ENCODE peak calls at places on chromosomes 5 and 9, in six cellular contexts. V is A549, T is cardiac muscle cell, K is tibial artery, C is heart right ventricle, R is IMR-90. W is an unnamed sample.

GRCh38 chr9:121372563-121373400 is 2.7 kb upstream of the STOM start:
- DNase-seq in C (no peak), V (no peak), R (peak; percentile 86), T (no peak), K (peak; percentile 30), W (no peak)

GRCh38 chr9:13589044-13589737 is 309.7 kb upstream of the MPDZ start:
- DNase-seq in T (no peak), K (no peak), C (no peak), R (no peak), V (no peak), W (no peak)

GRCh38 chr9:98503867-98504800 is 204.6 kb downstream of the GABBR2 start:
- DNase-seq in C (no peak), K (no peak), V (no peak), R (no peak), T (no peak), W (no peak)

GRCh38 chr5:179377421-179378115 is 32.3 kb upstream of the ADAMTS2 start:
- DNase-seq in V (no peak), R (peak; percentile 18), C (no peak), T (no peak), K (no peak), W (no peak)

GRCh38 chr5:170254056-170254455 is 21.3 kb downstream of the C5orf58 start:
- DNase-seq in C (no peak), V (no peak), T (no peak), K (no peak), R (no peak), W (no peak)

GRCh38 chr5:149448831-149449714 is 70.0 kb upstream of the IL17B start:
- DNase-seq in T (peak; percentile 60), V (no peak), C (no peak), R (no peak), K (no peak), W (no peak)

GRCh38 chr9:137671721-137672120 is 52.9 kb downstream of the EHMT1 start:
- DNase-seq in V (no peak), T (no peak), K (no peak), R (no peak), C (no peak), W (peak; percentile 53)

GRCh38 chr9:136532799-136533774 is 12.8 kb downstream of the NOTCH1 start:
- DNase-seq in R (no peak), T (no peak), K (no peak), V (no peak), C (no peak), W (no peak)

GRCh38 chr9:134895849-134896833 is 15.5 kb downstream of the FCN2 start:
- DNase-seq in K (peak; percentile 51), R (peak; percentile 75), T (peak; percentile 39), V (peak; percentile 72), C (peak; percentile 52), W (no peak)

GRCh38 chr5:17203329-17204132 is 13.9 kb upstream of the BASP1 start:
- DNase-seq in T (peak; percentile 73), C (no peak), K (peak; percentile 25), V (peak; percentile 72), R (peak; percentile 86), W (no peak)

GRCh38 chr5:89080467-89081116 is 197.6 kb upstream of the MEF2C start:
- DNase-seq in V (no peak), R (no peak), T (no peak), C (no peak), K (no peak), W (no peak)

GRCh38 chr5:156913719-156914370 is 49.2 kb downstream of the TIMD4 start:
- DNase-seq in C (no peak), K (no peak), T (no peak), R (no peak), V (no peak), W (no peak)

GRCh38 chr9:137492464-137493162 is 33.5 kb upstream of the NSMF start:
- DNase-seq in V (peak; percentile 50), T (no peak), R (no peak), C (no peak), K (no peak), W (no peak)

GRCh38 chr5:36241636-36242533 is at the start of gene NADK2:
- DNase-seq in V (peak; percentile 87), C (peak; percentile 95), R (peak; percentile 92), K (peak; percentile 95), T (peak; percentile 97), W (peak; percentile 90)

GRCh38 chr5:36238896-36239295 is 2.8 kb downstream of the NADK2 start:
- DNase-seq in C (no peak), T (no peak), R (no peak), V (no peak), K (no peak), W (no peak)

GRCh38 chr5:36239370-36240293 is 2.1 kb downstream of the NADK2 start:
- DNase-seq in R (no peak), K (no peak), T (no peak), V (no peak), C (no peak), W (no peak)

GRCh38 chr5:36242534-36243144 is 914 bp upstream of the NADK2 start:
- DNase-seq in V (no peak), T (no peak), R (no peak), K (no peak), C (no peak), W (peak; percentile 63)

DNA sequence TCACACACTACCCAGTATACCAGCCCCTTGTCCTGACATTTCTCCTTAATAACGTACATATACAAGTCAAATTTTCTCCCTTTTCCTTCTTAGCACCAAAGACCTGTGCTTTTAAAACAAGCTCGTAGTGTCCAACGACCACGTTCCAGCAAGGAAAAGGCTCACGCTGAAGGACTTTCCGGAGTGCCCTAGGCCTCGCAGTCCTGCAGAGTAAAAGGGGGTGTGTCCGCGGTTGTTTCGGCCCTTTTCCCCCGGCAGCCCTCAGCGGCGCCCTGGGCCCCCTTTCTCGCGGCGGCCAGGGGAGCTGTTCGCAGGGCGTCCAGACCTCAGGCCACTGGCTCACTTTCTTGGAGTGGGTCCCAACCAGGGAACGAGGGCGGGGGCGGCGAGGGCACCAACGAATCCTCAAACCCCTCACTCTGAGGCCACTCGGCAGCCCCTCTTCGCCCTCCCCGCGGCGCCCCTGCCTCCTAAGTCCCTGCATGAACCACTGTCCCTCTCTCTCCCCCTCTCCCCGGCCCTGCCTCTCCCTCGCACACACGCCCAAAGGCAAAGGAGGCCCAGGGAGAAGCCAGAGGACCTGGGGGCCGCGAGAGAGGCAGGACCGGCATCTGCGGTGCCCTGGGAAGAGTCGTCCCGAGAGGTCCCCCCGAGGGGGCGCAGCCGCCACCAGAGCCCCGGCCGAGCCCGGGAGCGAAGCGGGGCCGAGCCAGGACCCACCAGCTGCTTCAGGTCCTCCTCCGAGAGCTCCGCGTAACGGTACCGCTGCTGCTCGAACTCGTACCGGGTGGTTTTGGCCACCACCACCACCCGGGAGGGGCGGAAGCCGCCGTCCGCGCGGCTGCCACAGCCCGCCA is 718 bp downstream of the NADK2 start:
- DNase-seq in T (peak; percentile 86), C (peak; percentile 58), R (peak; percentile 59), V (peak; percentile 41), K (peak; percentile 61), W (no peak)
- TF ChIP-seq CTCF in T (peak; percentile 2), C (no peak), R (no peak), V (no peak), K (no peak), W (no peak)

GRCh38 chr9:126981218-126981617 is 66.6 kb downstream of the RALGPS1 start:
- DNase-seq in K (no peak), C (no peak), V (no peak), R (no peak), T (no peak), W (no peak)

GRCh38 chr9:126984969-126985368 is 70.4 kb downstream of the RALGPS1 start:
- DNase-seq in K (no peak), C (no peak), R (no peak), T (no peak), V (no peak), W (no peak)

GRCh38 chr9:126985870-126986498 is 71.4 kb downstream of the RALGPS1 start:
- DNase-seq in V (peak; percentile 24), T (no peak), R (peak; percentile 17), K (peak; percentile 57), C (peak; percentile 64), W (peak; percentile 77)

GRCh38 chr9:126982215-126983002 is 67.8 kb downstream of the RALGPS1 start:
- DNase-seq in R (no peak), V (no peak), C (no peak), K (no peak), T (no peak), W (no peak)

GRCh38 chr9:126983767-126984166 is 69.2 kb downstream of the RALGPS1 start:
- DNase-seq in K (no peak), R (no peak), V (no peak), C (no peak), T (no peak), W (no peak)
- H3K4me1 ChIP-seq in K (peaks cover 5% of the 10 kb centered on the region), R (peaks cover 2% of the 10 kb centered on the region), V (peaks cover 31% of the 10 kb centered on the region), C (peaks cover 40% of the 10 kb centered on the region), T (no peaks in the 10 kb centered on the region), W (peaks cover 2% of the 10 kb centered on the region)

DNA sequence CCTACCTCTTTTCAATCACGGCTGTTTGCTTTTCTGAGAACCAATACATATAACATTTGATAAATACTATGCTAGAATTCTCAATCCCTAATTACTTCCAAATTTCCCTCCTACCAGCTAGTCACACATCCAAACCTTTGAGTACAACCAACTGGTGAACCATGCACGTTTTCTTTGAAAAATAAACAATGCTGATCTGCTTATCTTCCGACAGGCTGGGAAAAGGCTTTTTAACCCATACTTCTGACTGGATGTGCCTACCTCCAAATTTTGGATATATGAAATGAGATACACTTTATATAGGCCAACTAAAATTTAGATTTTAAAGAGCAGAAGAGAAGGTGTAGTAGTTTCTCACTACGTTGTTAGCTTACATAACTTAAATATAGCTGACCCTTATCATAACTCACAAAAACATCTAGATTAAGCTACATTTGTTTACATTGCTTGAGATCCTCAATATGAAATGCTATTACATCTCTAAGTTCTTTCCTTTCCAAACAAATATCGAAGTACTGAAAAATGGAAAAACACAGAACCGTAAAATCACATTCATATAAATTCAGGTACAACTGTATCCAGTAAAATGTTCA is 2.1 kb downstream of the NR3C1 start:
- DNase-seq in T (no peak), K (no peak), R (peak; percentile 52), C (no peak), V (no peak), W (no peak)
- H3K27ac ChIP-seq in T (no peak overlapping the region), K (peak overlapping the region; percentile 98), R (peak overlapping the region; percentile 100), C (peak overlapping the region; percentile 29), V (peak overlapping the region; percentile 96), W (no peak overlapping the region)

GRCh38 chr9:68933434-68934318 is 80.2 kb downstream of the PRKACG start:
- DNase-seq in T (no peak), C (no peak), V (no peak), K (no peak), R (no peak), W (no peak)

GRCh38 chr9:68931821-68932220 is 82.1 kb downstream of the PRKACG start:
- DNase-seq in T (no peak), R (no peak), C (no peak), K (no peak), V (no peak), W (no peak)

GRCh38 chr9:68934319-68934644 is 79.6 kb downstream of the PRKACG start:
- DNase-seq in T (no peak), K (no peak), V (no peak), R (no peak), C (no peak), W (no peak)

GRCh38 chr9:68927165-68927564 is 86.7 kb downstream of the PRKACG start:
- DNase-seq in K (no peak), C (no peak), T (no peak), R (no peak), V (no peak), W (no peak)

DNA sequence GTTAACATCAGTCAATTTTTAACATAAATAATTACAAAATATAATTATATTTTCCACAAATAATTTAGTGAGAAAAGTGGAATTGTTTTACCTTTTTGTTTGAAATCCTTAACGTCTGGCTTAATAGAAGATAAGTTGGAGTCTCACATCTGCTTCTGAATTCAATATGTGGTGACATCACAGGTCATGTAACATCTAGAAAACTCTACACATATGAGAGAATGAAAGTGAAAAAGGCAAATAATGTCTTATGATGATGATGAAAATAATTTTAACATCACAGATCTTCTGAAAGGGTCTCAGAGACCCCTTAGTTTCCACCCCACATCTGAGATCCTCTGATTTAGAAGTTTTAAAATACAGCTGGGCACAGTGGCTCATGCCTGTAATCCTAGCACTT is 81.5 kb downstream of the PRKACG start:
- DNase-seq in T (no peak), C (no peak), V (no peak), K (no peak), R (no peak), W (no peak)
- TF ChIP-seq CTCF in T (no peak), C (no peak), V (no peak), K (no peak), R (no peak), W (no peak)